ENCODE peak calls at places on chromosomes 12 and 14, in four cellular contexts. X, D, O and B are unnamed samples.

GRCh38 chr14:105532735-105533141 is 6.4 kb downstream of the TMEM121 start:
- DNase-seq in X (no peak), O (no peak), D (no peak), B (no peak)

GRCh38 chr12:8078916-8079315 is 3.2 kb upstream of the NECAP1 start:
- DNase-seq in D (no peak), X (no peak), O (no peak), B (no peak)

GRCh38 chr14:83992857-83993256 is 1537.1 kb upstream of the FLRT2 start:
- DNase-seq in O (no peak), X (no peak), D (no peak), B (no peak)

GRCh38 chr12:4417471-4417870 is 28.1 kb downstream of the FGF6 start:
- DNase-seq in D (no peak), X (no peak), O (no peak), B (no peak)

GRCh38 chr12:110566993-110567392 is 16.1 kb downstream of the PPTC7 start:
- DNase-seq in X (no peak), D (no peak), O (no peak), B (no peak)

GRCh38 chr12:54933381-54933780 is 51.2 kb downstream of the TESPA1 start:
- DNase-seq in O (no peak), D (no peak), X (peak; percentile 5), B (no peak)

GRCh38 chr14:104554608-104555401 is 24.8 kb upstream of the C14orf180 start:
- DNase-seq in O (no peak), D (no peak), X (no peak), B (no peak)

GRCh38 chr12:119988440-119988787 is 622 bp upstream of the BICDL1 start:
- DNase-seq in O (peak; percentile 13), X (peak; percentile 83), D (peak; percentile 62), B (no peak)

GRCh38 chr12:50579757-50580267 is 75.0 kb downstream of the DIP2B start:
- DNase-seq in O (no peak), D (no peak), X (no peak), B (no peak)

GRCh38 chr14:23034498-23035302 is at the start of gene PSMB5:
- DNase-seq in O (peak; percentile 92), D (no peak), X (no peak), B (no peak)

GRCh38 chr12:122067966-122068365 is 10.6 kb upstream of the MLXIP start:
- DNase-seq in D (no peak), O (peak; percentile 55), X (no peak), B (no peak)

GRCh38 chr12:106907411-106907810 is 48.3 kb upstream of the TMEM263 start:
- DNase-seq in D (no peak), X (no peak), O (no peak), B (no peak)

GRCh38 chr12:77354766-77355362 is 289.5 kb upstream of the E2F7 start:
- DNase-seq in X (peak; percentile 2), D (no peak), O (peak; percentile 47), B (no peak)

GRCh38 chr14:29098625-29099024 is 332.0 kb downstream of the FOXG1 start:
- DNase-seq in O (no peak), D (no peak), X (no peak), B (no peak)

GRCh38 chr14:54256156-54256555 is 140.7 kb upstream of the CDKN3 start:
- DNase-seq in X (no peak), D (no peak), O (no peak), B (no peak)

GRCh38 chr12:47949441-47950341 is 13.7 kb upstream of the TMEM106C start:
- DNase-seq in O (peak; percentile 61), X (peak; percentile 67), D (no peak), B (peak; percentile 4)

GRCh38 chr12:49091836-49092085 is 2.8 kb downstream of the DHH start:
- DNase-seq in O (no peak), X (no peak), D (no peak), B (no peak)

GRCh38 chr12:107377596-107378385 is 284.4 kb upstream of the CRY1 start:
- DNase-seq in D (no peak), O (peak; percentile 58), X (no peak), B (no peak)

GRCh38 chr12:10717410-10717809 is 5.7 kb downstream of the YBX3 start:
- DNase-seq in O (no peak), X (peak; percentile 54), D (no peak), B (no peak)

GRCh38 chr12:10220398-10221077 is 7.9 kb downstream of the GABARAPL1 start:
- DNase-seq in D (peak; percentile 31), X (no peak), O (peak; percentile 26), B (peak; percentile 24)